ENCODE peak calls at places on chromosomes 12 and 14, in four cellular contexts. Y is K562, R is A549, Z is WTC11. O is an unnamed sample.

GRCh38 chr12:27940756-27941402 is 31.7 kb downstream of the PTHLH start:
- DNase-seq in R (peak), Z (peak), Y (peak), O (peak)

GRCh38 chr14:53192023-53192422 is 38.9 kb upstream of the DDHD1 start:
- DNase-seq in Y (no peak), Z (no peak), R (no peak), O (no peak)

GRCh38 chr12:117085318-117085947 is 13.8 kb downstream of the TESC start:
- DNase-seq in R (no peak), Y (no peak), Z (no peak), O (no peak)

GRCh38 chr12:128076188-128076587 is 190.8 kb upstream of the TMEM132C start:
- DNase-seq in Z (no peak), R (no peak), Y (no peak), O (no peak)

GRCh38 chr12:9776795-9777194 is 16.1 kb upstream of the CD69 start:
- DNase-seq in Z (no peak), R (no peak), Y (no peak), O (no peak)

GRCh38 chr12:58310828-58311273 is 369.5 kb downstream of the ATP23 start:
- DNase-seq in Z (no peak), Y (peak), R (peak), O (peak)

GRCh38 chr14:80862983-80863382 is 78.6 kb downstream of the CEP128 start:
- DNase-seq in Z (no peak), Y (no peak), R (no peak), O (no peak)

GRCh38 chr12:25084816-25085215 is 110.1 kb downstream of the DNAI7 start:
- DNase-seq in Y (no peak), R (no peak), Z (peak), O (no peak)

GRCh38 chr12:89484470-89484869 is 40.1 kb downstream of the GALNT4 start:
- DNase-seq in Y (no peak), R (no peak), Z (no peak), O (no peak)

GRCh38 chr12:128445728-128446127 is 178.8 kb downstream of the TMEM132C start:
- DNase-seq in Z (no peak), R (no peak), Y (no peak), O (no peak)

GRCh38 chr12:121512561-121512960 is 68.3 kb downstream of the KDM2B start:
- DNase-seq in Z (no peak), R (no peak), Y (no peak), O (no peak)

GRCh38 chr12:100503228-100503628 is 29.6 kb downstream of the NR1H4 start:
- DNase-seq in Z (no peak), Y (no peak), R (no peak), O (no peak)

GRCh38 chr12:104680070-104680469 is 223.3 kb downstream of the CHST11 start:
- DNase-seq in Y (no peak), Z (no peak), R (no peak), O (peak)

GRCh38 chr14:30443368-30444007 is 115.5 kb upstream of the G2E3 start:
- DNase-seq in Z (no peak), Y (no peak), R (peak), O (peak)

GRCh38 chr12:23950775-23951391 is 1.4 kb upstream of the SOX5 start:
- DNase-seq in Z (peak), R (no peak), Y (no peak), O (peak)

DNA sequence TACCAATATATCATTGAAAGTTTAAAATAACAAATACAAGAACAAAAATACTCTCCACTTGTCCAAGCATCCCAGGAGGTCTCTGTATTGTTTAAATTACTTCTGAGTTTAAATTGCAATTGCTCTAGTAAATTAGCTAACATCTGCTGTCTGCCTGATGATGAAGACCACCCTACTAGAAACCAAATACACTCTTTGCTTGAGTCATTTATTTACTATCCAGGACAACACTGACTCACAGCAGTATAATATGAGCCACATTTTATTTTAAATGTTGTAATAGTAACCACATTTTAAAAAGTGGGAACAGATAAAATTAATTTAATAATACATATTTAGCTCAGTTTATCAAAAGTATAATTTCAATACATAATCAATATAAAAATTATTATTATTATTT is 62.9 kb upstream of the EEA1 start:
- DNase-seq in R (no peak), Z (no peak), Y (no peak), O (no peak)
- TF ChIP-seq JUN in R (no peak), Z (no peak), Y (no peak), O (no peak)

DNA sequence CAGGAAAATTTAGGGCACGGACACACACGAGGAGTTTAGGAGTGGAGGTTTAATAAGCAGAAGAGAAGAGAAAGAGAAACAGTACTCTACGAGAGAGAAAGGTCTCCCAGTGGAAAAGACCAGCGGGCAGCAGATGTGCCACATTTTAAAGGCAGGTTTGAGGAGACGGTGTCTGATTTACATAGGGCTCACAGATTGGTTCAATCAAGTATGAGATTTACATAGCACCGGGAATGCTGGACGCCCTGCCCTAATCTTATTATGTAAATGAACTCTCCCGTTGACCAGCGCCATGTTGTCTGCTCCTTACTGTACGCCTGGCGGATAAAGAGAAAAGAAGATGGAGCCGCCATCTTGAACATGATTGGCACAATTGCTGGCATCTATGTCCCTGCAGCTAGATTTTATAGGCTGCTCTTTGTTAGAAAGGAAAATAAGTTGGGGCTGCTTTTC is 17.9 kb downstream of the NFKBIA start:
- DNase-seq in Z (no peak), Y (no peak), R (no peak), O (no peak)
- TF ChIP-seq HMGXB4 in Z (no peak), Y (no peak), R (no peak), O (no peak)

GRCh38 chr12:51115516-51115915 is 32.1 kb upstream of the CSRNP2 start:
- DNase-seq in Y (no peak), R (no peak), Z (no peak), O (no peak)
- TF ChIP-seq JUN in Y (no peak), R (no peak), Z (no peak), O (no peak)

GRCh38 chr12:91414147-91414546 is 231.5 kb upstream of the DCN start:
- DNase-seq in R (no peak), Z (no peak), Y (no peak), O (no peak)
- TF ChIP-seq HMGXB4 in R (no peak), Z (no peak), Y (no peak), O (no peak)

GRCh38 chr14:58171090-58171489 is 19.1 kb upstream of the ARMH4 start:
- DNase-seq in Y (peak), Z (peak), R (peak), O (peak)
- TF ChIP-seq JUN in Y (no peak), Z (no peak), R (no peak), O (no peak)

GRCh38 chr12:51240971-51241370 is 2.3 kb downstream of the DAZAP2 start:
- DNase-seq in R (no peak), Y (no peak), Z (no peak), O (no peak)
- TF ChIP-seq HMGXB4 in R (no peak), Y (no peak), Z (no peak), O (no peak)

DNA sequence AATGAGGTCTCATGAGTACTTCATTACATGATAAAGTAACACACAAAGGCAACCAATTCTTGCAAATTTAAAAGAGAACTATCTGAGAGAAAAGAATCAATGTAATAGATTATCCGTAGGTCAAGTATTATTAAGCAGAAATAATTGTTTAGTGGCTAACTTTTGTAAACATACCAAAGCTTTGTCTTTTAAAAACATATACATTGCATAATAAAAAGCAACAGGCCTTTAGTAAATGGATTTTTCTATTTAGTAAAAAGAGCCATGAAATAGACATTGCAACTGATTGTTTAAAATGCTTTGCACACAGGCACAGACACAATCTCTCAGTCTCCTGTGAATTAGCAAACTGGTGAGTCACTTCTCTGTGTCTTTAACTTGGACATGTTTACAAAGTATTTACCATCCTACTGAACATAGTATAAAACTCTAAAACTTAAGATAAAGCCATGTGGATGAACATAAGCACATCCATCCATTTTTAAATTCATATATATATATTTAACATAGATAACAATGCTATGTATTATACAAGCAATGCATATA is 518.7 kb upstream of the MGAT4C start:
- DNase-seq in Z (no peak), Y (no peak), R (no peak), O (no peak)
- TF ChIP-seq JUN in Z (no peak), Y (no peak), R (no peak), O (no peak)

GRCh38 chr14:75273272-75274044 is 5.2 kb upstream of the FOS start:
- DNase-seq in R (no peak), Z (no peak), Y (no peak), O (no peak)
- TF ChIP-seq HMGXB4 in R (no peak), Z (no peak), Y (no peak), O (no peak)

DNA sequence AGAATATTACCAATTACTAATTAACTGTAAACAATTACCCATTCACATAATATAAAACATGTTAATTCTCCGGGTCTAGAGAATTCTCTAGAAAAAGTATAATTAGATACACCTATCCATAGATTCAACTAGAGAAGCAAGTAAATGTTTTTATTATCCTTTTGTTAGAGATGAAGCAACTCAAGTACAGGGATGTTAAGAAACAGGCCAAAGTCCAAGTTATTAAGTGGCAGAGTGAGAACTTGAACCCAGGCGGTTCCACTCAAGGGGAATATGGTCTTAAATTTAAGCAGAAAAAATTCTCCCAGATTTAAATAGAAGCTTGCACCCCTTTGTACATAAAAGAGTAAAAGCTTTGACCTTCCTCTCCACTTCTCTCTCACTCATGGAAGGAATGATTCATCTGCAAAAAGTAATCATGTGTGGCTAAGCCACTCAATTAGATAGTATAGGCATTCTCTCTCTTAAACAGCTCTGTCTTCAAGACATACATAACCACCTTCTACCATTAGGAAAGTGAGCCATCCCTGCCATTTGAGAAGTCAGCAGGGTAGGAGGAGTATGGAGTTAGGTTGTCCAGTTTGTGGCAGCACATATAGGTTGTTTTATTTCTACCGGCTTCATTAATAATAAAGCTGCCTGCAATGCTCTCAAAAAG is 34.1 kb downstream of the ERGIC2 start:
- DNase-seq in R (no peak), Z (no peak), Y (no peak), O (no peak)
- TF ChIP-seq JUN in R (no peak), Z (no peak), Y (no peak), O (no peak)

O was measured in HepG2.